ENCODE peak calls at places on chromosomes 7 and 10, in seven cellular contexts. I is transverse colon, D is A549, L is K562, C is ovary, R is H1, M is suprapubic skin. A is an unnamed sample.

GRCh38 chr7:78220754-78221153 is 422.2 kb downstream of the PHTF2 start:
- DNase-seq in I (peak), D (no peak), L (no peak), C (no peak), R (no peak), M (no peak), A (no peak)

GRCh38 chr10:57638411-57638810 is 629.3 kb downstream of the IPMK start:
- DNase-seq in I (no peak), D (no peak), L (no peak), C (no peak), R (no peak), M (no peak), A (no peak)

GRCh38 chr7:155677688-155678087 is 33.2 kb downstream of the RBM33 start:
- DNase-seq in I (no peak), D (no peak), L (no peak), C (no peak), R (no peak), M (no peak), A (no peak)

GRCh38 chr7:101867265-101867664 is 49.8 kb downstream of the CUX1 start:
- DNase-seq in I (no peak), D (no peak), L (no peak), C (no peak), R (no peak), M (no peak), A (no peak)

GRCh38 chr7:135877799-135878198 is 99.4 kb downstream of the MTPN start:
- DNase-seq in I (no peak), D (peak), L (no peak), C (no peak), R (no peak), M (no peak), A (peak)

GRCh38 chr7:136869991-136870798 is 1.7 kb downstream of the CHRM2 start:
- DNase-seq in I (no peak), D (no peak), L (no peak), C (no peak), R (no peak), M (no peak), A (no peak)

GRCh38 chr7:159109092-159110035 is 35.3 kb downstream of the VIPR2 start:
- DNase-seq in I (no peak), D (no peak), L (no peak), C (peak), R (no peak), M (no peak), A (no peak)

GRCh38 chr10:128811943-128812342 is 655.1 kb upstream of the MGMT start:
- DNase-seq in I (no peak), D (no peak), L (no peak), C (no peak), R (peak), M (no peak), A (no peak)

GRCh38 chr10:97196213-97197029 is 10.7 kb upstream of the SLIT1 start:
- DNase-seq in I (peak), D (peak), L (peak), C (peak), R (peak), M (no peak), A (no peak)

GRCh38 chr10:119231654-119232053 is 24.3 kb downstream of the GRK5 start:
- DNase-seq in I (no peak), D (no peak), L (no peak), C (no peak), R (no peak), M (no peak), A (no peak)

GRCh38 chr7:1975581-1975980 is 257.2 kb downstream of the MAD1L1 start:
- DNase-seq in I (no peak), D (no peak), L (no peak), C (no peak), R (no peak), M (peak), A (no peak)

GRCh38 chr7:1973321-1974251 is 259.2 kb downstream of the MAD1L1 start:
- DNase-seq in I (no peak), D (no peak), L (no peak), C (no peak), R (no peak), M (peak), A (no peak)

GRCh38 chr7:1975179-1975578 is 257.6 kb downstream of the MAD1L1 start:
- DNase-seq in I (no peak), D (no peak), L (no peak), C (no peak), R (no peak), M (peak), A (no peak)

GRCh38 chr7:1974714-1975113 is 258.0 kb downstream of the MAD1L1 start:
- DNase-seq in I (no peak), D (no peak), L (no peak), C (no peak), R (no peak), M (peak), A (no peak)

DNA sequence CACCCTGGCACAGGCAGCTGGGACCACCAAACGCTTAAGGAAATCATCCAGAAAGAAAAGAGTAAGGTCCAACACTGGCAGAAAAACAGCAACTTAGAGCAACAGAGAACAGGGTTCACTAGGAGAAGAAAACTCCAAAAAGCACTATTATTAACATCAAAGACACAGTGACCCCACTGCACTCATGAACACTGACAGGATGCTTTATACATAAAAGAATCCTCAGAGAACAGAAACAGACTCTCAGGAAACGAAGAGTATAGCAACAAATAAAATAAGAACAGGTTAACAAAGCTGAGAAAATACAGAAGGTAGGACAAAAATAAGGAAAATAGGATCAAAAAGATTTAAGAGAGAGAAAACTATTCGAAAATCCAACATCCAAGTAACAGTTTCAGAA is 258.5 kb downstream of the MAD1L1 start:
- DNase-seq in I (no peak), D (no peak), L (no peak), C (no peak), R (no peak), M (no peak), A (no peak)
- TF ChIP-seq EP300 in I (no peak), D (no peak), L (no peak), C (no peak), R (no peak), M (no peak), A (no peak)

DNA sequence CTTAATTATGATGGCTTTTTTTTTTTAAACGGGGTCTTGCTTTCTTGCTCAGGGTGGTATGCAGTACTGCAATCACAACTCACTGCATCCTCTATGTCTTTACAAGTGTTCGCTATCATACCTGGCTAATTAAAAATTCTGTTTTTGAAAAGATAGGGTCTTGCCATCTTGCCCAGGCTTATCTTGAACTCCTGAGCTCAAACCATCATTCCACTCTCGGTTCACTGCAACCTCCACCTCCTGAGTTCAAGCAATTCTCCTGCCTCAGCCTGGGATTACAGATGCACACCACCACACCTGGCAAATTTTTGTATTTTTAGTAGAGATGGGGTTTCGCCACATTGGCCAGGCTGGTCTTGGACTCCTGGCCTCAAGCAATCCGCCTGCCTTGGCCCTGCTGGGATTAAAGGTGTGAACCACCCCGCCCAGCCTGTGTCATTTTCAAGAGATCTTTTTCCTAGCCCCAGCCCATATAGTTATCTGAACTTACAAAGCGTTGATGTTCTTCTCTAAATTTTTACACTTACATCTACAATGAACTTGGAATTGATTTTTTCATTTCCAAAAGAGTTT is 6.0 kb downstream of the HNRNPF start:
- DNase-seq in I (peak), D (no peak), L (no peak), C (no peak), R (no peak), M (no peak), A (no peak)
- H3K4me3 ChIP-seq in I (no peak), D (no peak), L (no peak), C (no peak), R (peak), M (no peak), A (no peak)

GRCh38 chr10:4661572-4662255 is 164.3 kb upstream of the AKR1E2 start:
- DNase-seq in I (peak), D (no peak), L (no peak), C (peak), R (no peak), M (peak), A (peak)
- TF ChIP-seq POLR2A in I (no peak), D (no peak), L (no peak), C (no peak), R (no peak), M (no peak), A (peak)

GRCh38 chr10:11197266-11197712 is 179.6 kb downstream of the CELF2 start:
- DNase-seq in I (peak), D (no peak), L (no peak), C (no peak), R (no peak), M (no peak), A (no peak)
- TF ChIP-seq EP300 in I (no peak), D (no peak), L (no peak), C (no peak), R (no peak), M (no peak), A (no peak)

GRCh38 chr10:27742195-27742925 is 3.3 kb downstream of the MKX start:
- DNase-seq in I (peak), D (peak), L (peak), C (peak), R (peak), M (peak), A (no peak)
- H3K4me3 ChIP-seq in I (peak), D (peak), L (peak), C (peak), R (peak), M (peak), A (peak)

DNA sequence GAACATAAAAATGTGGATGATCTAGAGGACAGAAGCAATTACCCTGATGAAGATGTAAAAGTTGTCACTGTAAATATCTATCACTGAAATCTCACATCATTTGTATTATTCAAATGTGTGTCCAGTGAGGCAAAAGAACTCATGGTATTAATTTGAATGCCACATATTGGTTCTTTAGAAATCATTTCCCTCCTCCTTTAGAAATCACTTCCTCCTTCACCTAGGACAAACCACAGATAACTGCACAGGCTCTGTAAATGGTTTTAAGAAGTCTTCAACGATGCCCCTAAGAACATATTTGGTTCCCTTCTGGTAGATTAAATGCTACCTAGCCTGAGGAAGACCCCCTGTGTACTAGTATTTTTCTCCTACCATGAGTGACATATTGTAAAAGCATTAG is 33.1 kb upstream of the ZNF518A start:
- DNase-seq in I (no peak), D (no peak), L (no peak), C (no peak), R (no peak), M (no peak), A (no peak)
- TF ChIP-seq POLR2A in I (no peak), D (no peak), L (no peak), C (no peak), R (no peak), M (no peak), A (no peak)

GRCh38 chr7:107041097-107041496 is 3.4 kb upstream of the PRKAR2B start:
- DNase-seq in I (no peak), D (no peak), L (no peak), C (no peak), R (no peak), M (no peak), A (no peak)
- TF ChIP-seq EP300 in I (no peak), D (no peak), L (no peak), C (no peak), R (no peak), M (no peak), A (no peak)

GRCh38 chr7:46939558-46939957 is 642.4 kb downstream of the TNS3 start:
- DNase-seq in I (no peak), D (no peak), L (no peak), C (no peak), R (no peak), M (no peak), A (no peak)
- H3K4me3 ChIP-seq in I (no peak), D (no peak), L (no peak), C (no peak), R (no peak), M (no peak), A (no peak)

DNA sequence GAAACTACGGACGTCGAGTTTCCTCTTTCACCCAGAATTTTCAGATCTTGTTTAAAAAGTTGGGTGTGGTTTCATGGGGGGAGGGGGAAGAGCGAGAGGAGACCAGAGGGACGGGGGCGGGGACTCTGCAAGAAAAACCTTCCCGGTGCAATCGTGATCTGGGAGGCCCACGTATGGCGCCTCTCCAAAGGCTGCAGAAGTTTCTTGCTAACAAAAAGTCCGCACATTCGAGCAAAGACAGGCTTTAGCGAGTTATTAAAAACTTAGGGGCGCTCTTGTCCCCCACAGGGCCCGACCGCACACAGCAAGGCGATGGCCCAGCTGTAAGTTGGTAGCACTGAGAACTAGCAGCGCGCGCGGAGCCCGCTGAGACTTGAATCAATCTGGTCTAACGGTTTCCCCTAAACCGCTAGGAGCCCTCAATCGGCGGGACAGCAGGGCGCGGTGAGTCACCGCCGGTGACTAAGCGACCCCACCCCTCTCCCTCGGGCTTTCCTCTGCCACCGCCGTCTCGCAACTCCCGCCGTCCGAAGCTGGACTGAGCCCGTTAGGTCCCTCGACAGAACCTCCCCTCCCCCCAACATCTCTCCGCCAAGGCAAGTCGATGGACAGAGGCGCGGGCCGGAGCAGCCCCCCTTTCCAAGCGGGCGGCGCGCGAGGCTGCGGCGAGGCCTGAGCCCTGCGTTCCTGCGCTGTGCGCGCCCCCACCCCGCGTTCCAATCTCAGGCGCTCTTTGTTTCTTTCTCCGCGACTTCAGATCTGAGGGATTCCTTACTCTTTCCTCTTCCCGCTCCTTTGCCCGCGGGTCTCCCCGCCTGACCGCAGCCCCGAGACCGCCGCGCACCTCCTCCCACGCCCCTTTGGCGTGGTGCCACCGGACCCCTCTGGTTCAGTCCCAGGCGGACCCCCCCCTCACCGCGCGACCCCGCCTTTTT is at the start of gene VIM:
- DNase-seq in I (peak), D (peak), L (peak), C (peak), R (peak), M (peak), A (peak)
- TF ChIP-seq POLR2A in I (peak), D (peak), L (peak), C (peak), R (no peak), M (no peak), A (no peak)

DNA sequence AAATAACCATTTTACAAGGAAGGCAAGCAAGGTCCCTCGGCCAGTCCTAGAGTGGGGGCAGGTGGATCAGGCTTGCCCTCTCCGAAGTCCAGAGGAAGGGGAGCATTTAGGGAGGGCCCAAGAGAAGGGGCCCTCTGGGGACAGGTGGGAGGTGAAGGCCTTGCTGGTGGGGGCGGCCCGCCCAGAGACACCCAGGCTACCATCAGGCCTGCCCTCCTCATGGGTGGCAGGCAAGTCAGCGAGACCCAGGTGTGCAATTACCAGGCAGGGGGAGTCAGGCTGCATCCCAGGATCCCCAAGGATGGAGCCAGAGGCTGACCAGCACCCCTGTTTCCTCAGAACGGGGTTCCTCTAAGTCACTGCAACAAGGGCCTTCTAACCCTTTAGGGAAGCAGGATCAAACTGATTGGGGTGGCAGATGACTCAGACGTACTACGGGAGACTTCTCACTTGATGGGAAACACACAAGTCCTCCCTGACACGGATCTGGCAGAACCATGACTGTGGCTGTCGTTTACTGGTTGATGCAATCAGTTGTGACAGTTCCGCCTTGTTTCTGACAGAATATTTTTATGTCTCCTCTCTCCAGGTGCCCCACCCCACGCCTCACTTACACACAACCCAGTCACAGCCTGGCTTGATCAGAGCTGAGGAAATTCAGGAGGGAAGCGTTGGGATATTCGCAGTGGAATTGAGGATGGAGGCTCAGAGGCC is 8.2 kb downstream of the LOXL4 start:
- DNase-seq in I (no peak), D (no peak), L (peak), C (no peak), R (no peak), M (no peak), A (peak)
- TF ChIP-seq EP300 in I (no peak), D (no peak), L (peak), C (no peak), R (no peak), M (no peak), A (no peak)